ENCODE peak calls at places on chromosomes 11 and 22, in five cellular contexts. I is GM12891, K is uterus, C is endothelial cell of umbilical vein, R is IMR-90. Q is an unnamed sample.

GRCh38 chr11:47111318-47111804 is 65.3 kb downstream of the ARFGAP2 start:
- DNase-seq in I (peak), K (no peak), C (no peak), R (no peak), Q (no peak)

GRCh38 chr11:46675288-46675851 is 25.0 kb downstream of the ARHGAP1 start:
- DNase-seq in I (no peak), K (peak), C (no peak), R (peak), Q (peak)

GRCh38 chr11:75768112-75768908 is at the start of gene DGAT2:
- DNase-seq in I (peak), K (peak), C (peak), R (peak), Q (peak)

GRCh38 chr11:120707098-120707497 is 195.6 kb downstream of the GRIK4 start:
- DNase-seq in I (no peak), K (no peak), C (no peak), R (peak), Q (no peak)

GRCh38 chr22:50363411-50364194 is 20.5 kb downstream of the PPP6R2 start:
- DNase-seq in I (no peak), K (no peak), C (no peak), R (no peak), Q (no peak)

GRCh38 chr22:22893891-22894739 is 6.5 kb downstream of the IGLL5 start:
- DNase-seq in I (no peak), K (no peak), C (no peak), R (no peak), Q (peak)

GRCh38 chr11:34366522-34366921 is 8.7 kb upstream of the ABTB2 start:
- DNase-seq in I (no peak), K (no peak), C (peak), R (no peak), Q (peak)

GRCh38 chr11:107252429-107253161 is 205.0 kb downstream of the CWF19L2 start:
- DNase-seq in I (no peak), K (no peak), C (no peak), R (no peak), Q (no peak)

GRCh38 chr22:46861968-46862367 is 99.5 kb downstream of the TBC1D22A start:
- DNase-seq in I (no peak), K (no peak), C (no peak), R (no peak), Q (no peak)

GRCh38 chr11:65488273-65489058 is 10.4 kb upstream of the MALAT1 start:
- DNase-seq in I (no peak), K (peak), C (peak), R (peak), Q (peak)

GRCh38 chr11:65491614-65492386 is 7.0 kb upstream of the MALAT1 start:
- DNase-seq in I (no peak), K (no peak), C (peak), R (peak), Q (no peak)

GRCh38 chr11:65489061-65489705 is 9.7 kb upstream of the MALAT1 start:
- DNase-seq in I (no peak), K (peak), C (peak), R (peak), Q (no peak)

GRCh38 chr11:65491163-65491465 is 7.7 kb upstream of the MALAT1 start:
- DNase-seq in I (no peak), K (no peak), C (peak), R (no peak), Q (peak)

GRCh38 chr11:65489706-65490310 is 9.0 kb upstream of the MALAT1 start:
- DNase-seq in I (no peak), K (no peak), C (peak), R (no peak), Q (peak)
- TF ChIP-seq POLR2A in I (no peak), K (no peak), C (no peak), R (peak), Q (no peak)

DNA sequence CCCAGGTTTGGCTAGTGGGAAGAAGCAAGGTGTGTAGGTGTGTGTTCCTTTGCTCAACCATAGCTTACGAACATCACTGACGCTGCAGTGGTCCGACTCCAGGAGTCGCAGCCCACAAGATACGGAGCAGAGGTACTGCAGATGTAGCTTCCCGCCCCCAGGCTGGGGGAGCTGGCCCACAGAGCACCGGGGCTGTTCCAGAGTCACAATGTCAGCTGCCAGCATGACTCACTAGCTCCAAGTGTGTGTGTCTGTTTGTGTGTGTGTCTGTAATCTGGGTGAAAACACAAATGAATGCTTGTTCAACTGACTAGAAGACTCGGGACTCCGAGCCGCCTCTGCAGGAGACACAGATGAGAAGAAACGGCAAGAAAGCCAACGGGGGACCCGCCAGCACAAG is 10.5 kb downstream of the VSIG10L2 start:
- DNase-seq in I (no peak), K (peak), C (no peak), R (peak), Q (no peak)
- TF ChIP-seq POLR2A in I (no peak), K (no peak), C (no peak), R (no peak), Q (no peak)

GRCh38 chr22:48699531-48699930 is 1128.1 kb downstream of the BRD1 start:
- DNase-seq in I (no peak), K (no peak), C (no peak), R (no peak), Q (no peak)
- TF ChIP-seq POLR2A in I (no peak), K (no peak), C (no peak), R (no peak), Q (no peak)

GRCh38 chr11:22703561-22703960 is 37.1 kb downstream of the GAS2 start:
- DNase-seq in I (no peak), K (no peak), C (peak), R (peak), Q (no peak)

GRCh38 chr11:22702022-22702421 is 35.6 kb downstream of the GAS2 start:
- DNase-seq in I (no peak), K (no peak), C (peak), R (no peak), Q (no peak)

GRCh38 chr11:22699388-22699787 is 33.0 kb downstream of the GAS2 start:
- DNase-seq in I (no peak), K (no peak), C (no peak), R (no peak), Q (no peak)

GRCh38 chr11:22707119-22707899 is 40.9 kb downstream of the GAS2 start:
- DNase-seq in I (no peak), K (no peak), C (no peak), R (peak), Q (no peak)

GRCh38 chr11:22703040-22703439 is 36.6 kb downstream of the GAS2 start:
- DNase-seq in I (no peak), K (no peak), C (peak), R (peak), Q (no peak)
- TF ChIP-seq POLR2A in I (no peak), K (no peak), C (no peak), R (no peak), Q (no peak)

Q was measured in Peyer's patch.